ENCODE peak calls at places on chromosome 1, in five cellular contexts. One of them, this sample, is unnamed.

GRCh38 chr1:15063346-15063745 is 90.2 kb upstream of the TMEM51 start:
- DNase-seq in K562: no peak
- DNase-seq in lower lobe of right lung: no peak
- DNase-seq in kidney epithelial cell: no peak
- DNase-seq in AG20443: no peak
- DNase-seq in this sample: no peak

GRCh38 chr1:2271841-2272655 is 43.9 kb downstream of the SKI start:
- DNase-seq in K562: peak
- DNase-seq in lower lobe of right lung: no peak
- DNase-seq in kidney epithelial cell: no peak
- DNase-seq in AG20443: no peak
- DNase-seq in this sample: no peak

GRCh38 chr1:192529811-192530210 is 45.8 kb upstream of the RGS1 start:
- DNase-seq in K562: no peak
- DNase-seq in lower lobe of right lung: no peak
- DNase-seq in kidney epithelial cell: no peak
- DNase-seq in AG20443: no peak
- DNase-seq in this sample: no peak

GRCh38 chr1:154972517-154973343 is 1.8 kb upstream of the CKS1B start:
- DNase-seq in K562: peak
- DNase-seq in lower lobe of right lung: peak
- DNase-seq in kidney epithelial cell: peak
- DNase-seq in AG20443: peak
- DNase-seq in this sample: no peak

GRCh38 chr1:215594640-215595039 is 27.5 kb downstream of the KCTD3 start:
- DNase-seq in K562: no peak
- DNase-seq in lower lobe of right lung: no peak
- DNase-seq in kidney epithelial cell: no peak
- DNase-seq in AG20443: peak
- DNase-seq in this sample: no peak

GRCh38 chr1:209899948-209900347 is 38.1 kb upstream of the SYT14 start:
- DNase-seq in K562: peak
- DNase-seq in lower lobe of right lung: no peak
- DNase-seq in kidney epithelial cell: no peak
- DNase-seq in AG20443: no peak
- DNase-seq in this sample: no peak

GRCh38 chr1:52707927-52708655 is 9.9 kb upstream of the COA7 start:
- DNase-seq in K562: no peak
- DNase-seq in lower lobe of right lung: peak
- DNase-seq in kidney epithelial cell: no peak
- DNase-seq in AG20443: peak
- DNase-seq in this sample: no peak

GRCh38 chr1:26555550-26555981 is 26.0 kb downstream of the RPS6KA1 start:
- DNase-seq in K562: peak
- DNase-seq in lower lobe of right lung: no peak
- DNase-seq in kidney epithelial cell: no peak
- DNase-seq in AG20443: no peak
- DNase-seq in this sample: no peak

GRCh38 chr1:248618878-248619277 is 16.0 kb downstream of the OR2T11 start:
- DNase-seq in K562: peak
- DNase-seq in lower lobe of right lung: peak
- DNase-seq in kidney epithelial cell: no peak
- DNase-seq in AG20443: peak
- DNase-seq in this sample: no peak

GRCh38 chr1:67482733-67483482 is 52.7 kb upstream of the SERBP1 start:
- DNase-seq in K562: peak
- DNase-seq in lower lobe of right lung: peak
- DNase-seq in kidney epithelial cell: no peak
- DNase-seq in AG20443: no peak
- DNase-seq in this sample: no peak

GRCh38 chr1:61221642-61222041 is 139.3 kb downstream of the NFIA start:
- DNase-seq in K562: no peak
- DNase-seq in lower lobe of right lung: no peak
- DNase-seq in kidney epithelial cell: no peak
- DNase-seq in AG20443: no peak
- DNase-seq in this sample: no peak

GRCh38 chr1:40439247-40439646 is 11.0 kb upstream of the ZFP69B start:
- DNase-seq in K562: no peak
- DNase-seq in lower lobe of right lung: no peak
- DNase-seq in kidney epithelial cell: no peak
- DNase-seq in AG20443: no peak
- DNase-seq in this sample: no peak

GRCh38 chr1:15451014-15451722 is 5.4 kb upstream of the CELA2A start:
- DNase-seq in K562: no peak
- DNase-seq in lower lobe of right lung: no peak
- DNase-seq in kidney epithelial cell: no peak
- DNase-seq in AG20443: no peak
- DNase-seq in this sample: no peak

GRCh38 chr1:41102208-41102607 is 80.7 kb upstream of the SLFNL1 start:
- DNase-seq in K562: no peak
- DNase-seq in lower lobe of right lung: peak
- DNase-seq in kidney epithelial cell: peak
- DNase-seq in AG20443: peak
- DNase-seq in this sample: no peak

GRCh38 chr1:45554198-45554597 is 3.6 kb downstream of the AKR1A1 start:
- DNase-seq in K562: no peak
- DNase-seq in lower lobe of right lung: no peak
- DNase-seq in kidney epithelial cell: no peak
- DNase-seq in AG20443: no peak
- DNase-seq in this sample: no peak

GRCh38 chr1:113976609-113977278 is 2.5 kb upstream of the OLFML3 start:
- DNase-seq in K562: peak
- DNase-seq in lower lobe of right lung: no peak
- DNase-seq in kidney epithelial cell: peak
- DNase-seq in AG20443: peak
- DNase-seq in this sample: no peak

GRCh38 chr1:235617808-235618207 is 31.8 kb downstream of the GNG4 start:
- DNase-seq in K562: no peak
- DNase-seq in lower lobe of right lung: no peak
- DNase-seq in kidney epithelial cell: no peak
- DNase-seq in AG20443: peak
- DNase-seq in this sample: no peak

GRCh38 chr1:189775343-189775742 is 702.3 kb downstream of the BRINP3 start:
- DNase-seq in K562: no peak
- DNase-seq in lower lobe of right lung: no peak
- DNase-seq in kidney epithelial cell: no peak
- DNase-seq in AG20443: no peak
- DNase-seq in this sample: no peak

GRCh38 chr1:185432943-185433342 is 115.9 kb upstream of the IVNS1ABP start:
- DNase-seq in K562: peak
- DNase-seq in lower lobe of right lung: no peak
- DNase-seq in kidney epithelial cell: no peak
- DNase-seq in AG20443: no peak
- DNase-seq in this sample: no peak

GRCh38 chr1:116334015-116334547 is 39.0 kb upstream of the ATP1A1 start:
- DNase-seq in K562: no peak
- DNase-seq in lower lobe of right lung: peak
- DNase-seq in kidney epithelial cell: no peak
- DNase-seq in AG20443: no peak
- DNase-seq in this sample: no peak

GRCh38 chr1:150152772-150153461 is 3.2 kb downstream of the PLEKHO1 start:
- DNase-seq in K562: no peak
- DNase-seq in lower lobe of right lung: peak
- DNase-seq in kidney epithelial cell: no peak
- DNase-seq in AG20443: peak
- DNase-seq in this sample: no peak

GRCh38 chr1:197595244-197595904 is 179.9 kb downstream of the DENND1B start:
- DNase-seq in K562: peak
- DNase-seq in lower lobe of right lung: no peak
- DNase-seq in kidney epithelial cell: no peak
- DNase-seq in AG20443: no peak
- DNase-seq in this sample: no peak

GRCh38 chr1:203682401-203683383 is 56.1 kb downstream of the ATP2B4 start:
- DNase-seq in K562: peak
- DNase-seq in lower lobe of right lung: no peak
- DNase-seq in kidney epithelial cell: no peak
- DNase-seq in AG20443: no peak
- DNase-seq in this sample: peak

GRCh38 chr1:57319165-57319564 is 104.7 kb downstream of the DAB1 start:
- DNase-seq in K562: no peak
- DNase-seq in lower lobe of right lung: no peak
- DNase-seq in kidney epithelial cell: no peak
- DNase-seq in AG20443: no peak
- DNase-seq in this sample: no peak

GRCh38 chr1:3237994-3238704 is 169.1 kb downstream of the PRDM16 start:
- DNase-seq in K562: no peak
- DNase-seq in lower lobe of right lung: peak
- DNase-seq in kidney epithelial cell: no peak
- DNase-seq in AG20443: no peak
- DNase-seq in this sample: no peak

GRCh38 chr1:221708076-221708571 is 33.8 kb downstream of the DUSP10 start:
- DNase-seq in K562: peak
- DNase-seq in lower lobe of right lung: no peak
- DNase-seq in kidney epithelial cell: no peak
- DNase-seq in AG20443: no peak
- DNase-seq in this sample: peak

GRCh38 chr1:162670928-162671663 is 38.8 kb downstream of the DDR2 start:
- DNase-seq in K562: no peak
- DNase-seq in lower lobe of right lung: no peak
- DNase-seq in kidney epithelial cell: no peak
- DNase-seq in AG20443: peak
- DNase-seq in this sample: no peak

GRCh38 chr1:154791292-154792278 is 78.5 kb downstream of the KCNN3 start:
- DNase-seq in K562: no peak
- DNase-seq in lower lobe of right lung: no peak
- DNase-seq in kidney epithelial cell: no peak
- DNase-seq in AG20443: no peak
- DNase-seq in this sample: peak

GRCh38 chr1:50348449-50349241 is 74.6 kb downstream of the DMRTA2 start:
- DNase-seq in K562: peak
- DNase-seq in lower lobe of right lung: no peak
- DNase-seq in kidney epithelial cell: peak
- DNase-seq in AG20443: peak
- DNase-seq in this sample: peak

GRCh38 chr1:63983391-63984256 is 209.8 kb downstream of the ROR1 start:
- DNase-seq in K562: no peak
- DNase-seq in lower lobe of right lung: no peak
- DNase-seq in kidney epithelial cell: no peak
- DNase-seq in AG20443: no peak
- DNase-seq in this sample: no peak

GRCh38 chr1:38152351-38153082 is 105.9 kb upstream of the POU3F1 start:
- DNase-seq in K562: peak
- DNase-seq in lower lobe of right lung: no peak
- DNase-seq in kidney epithelial cell: no peak
- DNase-seq in AG20443: no peak
- DNase-seq in this sample: peak

GRCh38 chr1:110462093-110462492 is 11.1 kb downstream of the PROK1 start:
- DNase-seq in K562: no peak
- DNase-seq in lower lobe of right lung: no peak
- DNase-seq in kidney epithelial cell: no peak
- DNase-seq in AG20443: no peak
- DNase-seq in this sample: no peak

GRCh38 chr1:8702848-8703810 is 114.3 kb downstream of the RERE start:
- DNase-seq in K562: peak
- DNase-seq in lower lobe of right lung: peak
- DNase-seq in kidney epithelial cell: peak
- DNase-seq in AG20443: peak
- DNase-seq in this sample: no peak

GRCh38 chr1:147669475-147670318 is 627 bp downstream of the ACP6 start:
- DNase-seq in K562: no peak
- DNase-seq in lower lobe of right lung: peak
- DNase-seq in kidney epithelial cell: no peak
- DNase-seq in AG20443: peak
- DNase-seq in this sample: no peak

GRCh38 chr1:226403522-226404034 is 4.3 kb downstream of the PARP1 start:
- DNase-seq in K562: peak
- DNase-seq in lower lobe of right lung: no peak
- DNase-seq in kidney epithelial cell: no peak
- DNase-seq in AG20443: peak
- DNase-seq in this sample: no peak

GRCh38 chr1:225635649-225636048 is 17.3 kb downstream of the ENAH start:
- DNase-seq in K562: no peak
- DNase-seq in lower lobe of right lung: no peak
- DNase-seq in kidney epithelial cell: no peak
- DNase-seq in AG20443: peak
- DNase-seq in this sample: no peak

GRCh38 chr1:233432916-233433315 is 105.4 kb downstream of the MAP3K21 start:
- DNase-seq in K562: no peak
- DNase-seq in lower lobe of right lung: no peak
- DNase-seq in kidney epithelial cell: no peak
- DNase-seq in AG20443: no peak
- DNase-seq in this sample: no peak

GRCh38 chr1:222167896-222168295 is 380.0 kb downstream of the HHIPL2 start:
- DNase-seq in K562: no peak
- DNase-seq in lower lobe of right lung: no peak
- DNase-seq in kidney epithelial cell: no peak
- DNase-seq in AG20443: no peak
- DNase-seq in this sample: no peak

GRCh38 chr1:63802109-63802508 is 28.3 kb downstream of the ROR1 start:
- DNase-seq in K562: no peak
- DNase-seq in lower lobe of right lung: no peak
- DNase-seq in kidney epithelial cell: no peak
- DNase-seq in AG20443: no peak
- DNase-seq in this sample: no peak

This sample was measured in GM12864.